ENCODE peak calls at places on chromosomes 1 and 21, in five cellular contexts. One of them, this sample, is unnamed.

GRCh38 chr1:8020032-8020431 is 6.1 kb downstream of the ERRFI1 start:
- DNase-seq in left ventricle myocardium inferior: no peak
- DNase-seq in cardiac muscle cell: no peak
- DNase-seq in breast epithelium: no peak
- DNase-seq in transverse colon: no peak
- DNase-seq in this sample: no peak

GRCh38 chr21:35764077-35764476 is 296.2 kb downstream of the SETD4 start:
- DNase-seq in left ventricle myocardium inferior: no peak
- DNase-seq in cardiac muscle cell: no peak
- DNase-seq in breast epithelium: no peak
- DNase-seq in transverse colon: no peak
- DNase-seq in this sample: no peak

GRCh38 chr1:117821782-117822447 is 107.5 kb downstream of the GDAP2 start:
- DNase-seq in left ventricle myocardium inferior: no peak
- DNase-seq in cardiac muscle cell: no peak
- DNase-seq in breast epithelium: no peak
- DNase-seq in transverse colon: peak; percentile 19
- DNase-seq in this sample: no peak

GRCh38 chr1:93662481-93663190 is 19.0 kb downstream of the BCAR3 start:
- DNase-seq in left ventricle myocardium inferior: no peak
- DNase-seq in cardiac muscle cell: no peak
- DNase-seq in breast epithelium: no peak
- DNase-seq in transverse colon: no peak
- DNase-seq in this sample: no peak

GRCh38 chr21:36246080-36246631 is 73.8 kb upstream of the MORC3 start:
- DNase-seq in left ventricle myocardium inferior: no peak
- DNase-seq in cardiac muscle cell: no peak
- DNase-seq in breast epithelium: peak; percentile 62
- DNase-seq in transverse colon: peak; percentile 24
- DNase-seq in this sample: no peak

GRCh38 chr1:113147073-113147625 is 74.2 kb downstream of the LRIG2 start:
- DNase-seq in left ventricle myocardium inferior: no peak
- DNase-seq in cardiac muscle cell: no peak
- DNase-seq in breast epithelium: no peak
- DNase-seq in transverse colon: no peak
- DNase-seq in this sample: no peak

GRCh38 chr1:52460686-52461085 is 56.3 kb downstream of the PRPF38A start:
- DNase-seq in left ventricle myocardium inferior: no peak
- DNase-seq in cardiac muscle cell: no peak
- DNase-seq in breast epithelium: no peak
- DNase-seq in transverse colon: no peak
- DNase-seq in this sample: no peak

GRCh38 chr1:159921700-159922498 is 3.4 kb downstream of the TAGLN2 start:
- DNase-seq in left ventricle myocardium inferior: no peak
- DNase-seq in cardiac muscle cell: no peak
- DNase-seq in breast epithelium: no peak
- DNase-seq in transverse colon: peak; percentile 41
- DNase-seq in this sample: peak; percentile 82

GRCh38 chr1:219847215-219847855 is 81.0 kb downstream of the SLC30A10 start:
- DNase-seq in left ventricle myocardium inferior: no peak
- DNase-seq in cardiac muscle cell: no peak
- DNase-seq in breast epithelium: no peak
- DNase-seq in transverse colon: peak; percentile 41
- DNase-seq in this sample: no peak

GRCh38 chr1:63135174-63135512 is 187.2 kb upstream of the FOXD3 start:
- DNase-seq in left ventricle myocardium inferior: no peak
- DNase-seq in cardiac muscle cell: no peak
- DNase-seq in breast epithelium: no peak
- DNase-seq in transverse colon: no peak
- DNase-seq in this sample: no peak

GRCh38 chr1:234541281-234541975 is 62.4 kb upstream of the TARBP1 start:
- DNase-seq in left ventricle myocardium inferior: no peak
- DNase-seq in cardiac muscle cell: no peak
- DNase-seq in breast epithelium: no peak
- DNase-seq in transverse colon: no peak
- DNase-seq in this sample: no peak

GRCh38 chr1:226736001-226736907 is 2.8 kb downstream of the ITPKB start:
- DNase-seq in left ventricle myocardium inferior: peak; percentile 39
- DNase-seq in cardiac muscle cell: no peak
- DNase-seq in breast epithelium: no peak
- DNase-seq in transverse colon: peak; percentile 36
- DNase-seq in this sample: no peak

GRCh38 chr1:14782741-14783591 is 184.5 kb downstream of the KAZN start:
- DNase-seq in left ventricle myocardium inferior: no peak
- DNase-seq in cardiac muscle cell: peak; percentile 51
- DNase-seq in breast epithelium: no peak
- DNase-seq in transverse colon: no peak
- DNase-seq in this sample: no peak

GRCh38 chr1:228205526-228206436 is 2.1 kb upstream of the OBSCN start:
- DNase-seq in left ventricle myocardium inferior: no peak
- DNase-seq in cardiac muscle cell: peak; percentile 53
- DNase-seq in breast epithelium: no peak
- DNase-seq in transverse colon: no peak
- DNase-seq in this sample: peak; percentile 83

GRCh38 chr1:221184131-221184794 is 305.0 kb downstream of the HLX start:
- DNase-seq in left ventricle myocardium inferior: no peak
- DNase-seq in cardiac muscle cell: no peak
- DNase-seq in breast epithelium: no peak
- DNase-seq in transverse colon: no peak
- DNase-seq in this sample: no peak

GRCh38 chr1:1250828-1251284 is 4.3 kb upstream of the C1QTNF12 start:
- DNase-seq in left ventricle myocardium inferior: no peak
- DNase-seq in cardiac muscle cell: no peak
- DNase-seq in breast epithelium: no peak
- DNase-seq in transverse colon: no peak
- DNase-seq in this sample: peak; percentile 91

GRCh38 chr1:159829822-159830455 is 3.3 kb downstream of the SLAMF8 start:
- DNase-seq in left ventricle myocardium inferior: peak; percentile 36
- DNase-seq in cardiac muscle cell: no peak
- DNase-seq in breast epithelium: no peak
- DNase-seq in transverse colon: no peak
- DNase-seq in this sample: no peak

GRCh38 chr1:109765483-109765815 is 1.7 kb upstream of the EPS8L3 start:
- DNase-seq in left ventricle myocardium inferior: peak; percentile 8
- DNase-seq in cardiac muscle cell: no peak
- DNase-seq in breast epithelium: peak; percentile 35
- DNase-seq in transverse colon: no peak
- DNase-seq in this sample: no peak

GRCh38 chr1:66276229-66276628 is 257.7 kb upstream of the SGIP1 start:
- DNase-seq in left ventricle myocardium inferior: no peak
- DNase-seq in cardiac muscle cell: no peak
- DNase-seq in breast epithelium: no peak
- DNase-seq in transverse colon: no peak
- DNase-seq in this sample: no peak

GRCh38 chr1:172851871-172852270 is 193.0 kb downstream of the FASLG start:
- DNase-seq in left ventricle myocardium inferior: no peak
- DNase-seq in cardiac muscle cell: no peak
- DNase-seq in breast epithelium: no peak
- DNase-seq in transverse colon: no peak
- DNase-seq in this sample: no peak

GRCh38 chr21:42781150-42781980 is 98.0 kb downstream of the WDR4 start:
- DNase-seq in left ventricle myocardium inferior: no peak
- DNase-seq in cardiac muscle cell: peak; percentile 54
- DNase-seq in breast epithelium: no peak
- DNase-seq in transverse colon: peak; percentile 36
- DNase-seq in this sample: peak; percentile 80

GRCh38 chr1:29549001-29549400 is 312.7 kb downstream of the PTPRU start:
- DNase-seq in left ventricle myocardium inferior: no peak
- DNase-seq in cardiac muscle cell: no peak
- DNase-seq in breast epithelium: no peak
- DNase-seq in transverse colon: no peak
- DNase-seq in this sample: peak; percentile 67

DNA sequence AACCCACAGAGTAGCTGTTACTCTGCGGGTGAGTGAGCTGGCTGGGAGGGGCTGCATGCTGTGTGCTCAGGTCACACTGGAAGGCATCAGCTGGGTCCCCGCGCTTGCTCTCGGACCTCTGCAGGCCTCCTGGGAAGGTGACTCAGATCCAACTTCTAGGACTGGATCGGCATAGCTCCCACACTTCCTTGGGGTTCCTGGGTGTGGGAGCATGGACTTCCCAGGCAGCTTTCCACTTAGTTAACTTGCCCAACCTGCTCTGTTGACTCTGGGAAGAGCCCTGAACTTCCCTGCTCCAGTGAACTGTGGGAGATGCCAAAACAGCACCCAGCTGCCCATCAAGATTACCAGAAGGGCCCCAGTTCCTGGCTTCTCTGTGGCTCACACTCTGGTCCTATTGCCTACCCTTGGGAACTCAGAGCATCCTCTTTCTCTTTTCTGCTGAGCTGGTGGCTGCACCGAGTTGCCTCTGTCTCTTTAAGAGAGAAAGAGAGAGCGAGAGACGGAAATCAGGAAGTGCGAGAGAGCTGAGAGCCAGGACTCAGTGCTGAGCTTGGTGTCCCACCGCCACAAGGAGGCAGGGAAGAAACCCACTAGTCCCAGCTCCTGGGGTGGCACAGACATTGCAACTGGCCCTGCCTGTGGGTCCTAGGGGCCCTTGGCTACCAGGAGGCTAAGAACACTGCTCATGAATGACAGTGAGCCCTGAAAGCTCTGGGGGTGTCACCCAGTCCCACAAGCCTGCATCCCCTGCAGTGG is at the start of gene IKBKE:
- DNase-seq in left ventricle myocardium inferior: no peak
- DNase-seq in cardiac muscle cell: peak; percentile 67
- DNase-seq in breast epithelium: no peak
- DNase-seq in transverse colon: peak; percentile 77
- DNase-seq in this sample: peak; percentile 79
- TF ChIP-seq CTCF in left ventricle myocardium inferior: peak; percentile 27
- TF ChIP-seq CTCF in cardiac muscle cell: peak; percentile 44
- TF ChIP-seq CTCF in breast epithelium: peak; percentile 34
- TF ChIP-seq CTCF in transverse colon: peak; percentile 24
- TF ChIP-seq CTCF in this sample: no peak

GRCh38 chr1:18940303-18941020 is 16.0 kb downstream of the IFFO2 start:
- DNase-seq in left ventricle myocardium inferior: no peak
- DNase-seq in cardiac muscle cell: no peak
- DNase-seq in breast epithelium: no peak
- DNase-seq in transverse colon: no peak
- DNase-seq in this sample: no peak
- H3K27ac ChIP-seq in left ventricle myocardium inferior: peak overlapping the region; percentile 79
- H3K27ac ChIP-seq in cardiac muscle cell: no peak overlapping the region
- H3K27ac ChIP-seq in breast epithelium: peak overlapping the region; percentile 80
- H3K27ac ChIP-seq in transverse colon: no peak overlapping the region
- H3K27ac ChIP-seq in this sample: no peak overlapping the region

GRCh38 chr1:33501309-33501708 is 28.9 kb downstream of the ZSCAN20 start:
- DNase-seq in left ventricle myocardium inferior: no peak
- DNase-seq in cardiac muscle cell: no peak
- DNase-seq in breast epithelium: no peak
- DNase-seq in transverse colon: no peak
- DNase-seq in this sample: no peak

GRCh38 chr1:33502726-33503125 is 30.3 kb downstream of the ZSCAN20 start:
- DNase-seq in left ventricle myocardium inferior: no peak
- DNase-seq in cardiac muscle cell: no peak
- DNase-seq in breast epithelium: no peak
- DNase-seq in transverse colon: no peak
- DNase-seq in this sample: no peak

GRCh38 chr1:33497410-33497809 is 25.0 kb downstream of the ZSCAN20 start:
- DNase-seq in left ventricle myocardium inferior: no peak
- DNase-seq in cardiac muscle cell: no peak
- DNase-seq in breast epithelium: no peak
- DNase-seq in transverse colon: no peak
- DNase-seq in this sample: no peak

GRCh38 chr1:33501774-33502173 is 29.3 kb downstream of the ZSCAN20 start:
- DNase-seq in left ventricle myocardium inferior: no peak
- DNase-seq in cardiac muscle cell: no peak
- DNase-seq in breast epithelium: no peak
- DNase-seq in transverse colon: no peak
- DNase-seq in this sample: no peak

GRCh38 chr1:33500547-33500946 is 28.1 kb downstream of the ZSCAN20 start:
- DNase-seq in left ventricle myocardium inferior: no peak
- DNase-seq in cardiac muscle cell: no peak
- DNase-seq in breast epithelium: no peak
- DNase-seq in transverse colon: no peak
- DNase-seq in this sample: no peak
- TF ChIP-seq CTCF in left ventricle myocardium inferior: no peak
- TF ChIP-seq CTCF in cardiac muscle cell: peak; percentile 25
- TF ChIP-seq CTCF in breast epithelium: no peak
- TF ChIP-seq CTCF in transverse colon: no peak
- TF ChIP-seq CTCF in this sample: no peak

GRCh38 chr1:162003061-162003824 is 20.4 kb downstream of the OLFML2B start:
- DNase-seq in left ventricle myocardium inferior: no peak
- DNase-seq in cardiac muscle cell: no peak
- DNase-seq in breast epithelium: no peak
- DNase-seq in transverse colon: no peak
- DNase-seq in this sample: no peak
- H3K27ac ChIP-seq in left ventricle myocardium inferior: peak overlapping the region; percentile 45
- H3K27ac ChIP-seq in cardiac muscle cell: no peak overlapping the region
- H3K27ac ChIP-seq in breast epithelium: peak overlapping the region; percentile 74
- H3K27ac ChIP-seq in transverse colon: peak overlapping the region; percentile 35
- H3K27ac ChIP-seq in this sample: peak overlapping the region; percentile 75

This sample was measured in spleen.